ENCODE peak calls at places on chromosomes 12 and 14, in ten cellular contexts. S, Q, H, G, J, I, Z, D, L and E are unnamed samples.

GRCh38 chr12:94725375-94726168 is 75.2 kb upstream of the TMCC3 start:
- DNase-seq in G (peak), D (peak), L (no peak), Q (no peak), I (peak), H (peak), S (no peak), Z (no peak), J (no peak), E (no peak)

GRCh38 chr14:63901434-63902085 is 48.8 kb downstream of the SYNE2 start:
- DNase-seq in L (no peak), Z (no peak), G (peak), S (no peak), I (no peak), D (no peak), J (no peak), Q (no peak), H (peak), E (no peak)

GRCh38 chr12:27521066-27521465 is 2.9 kb upstream of the PPFIBP1 start:
- DNase-seq in G (peak), L (no peak), Z (peak), S (no peak), J (no peak), H (peak), I (no peak), D (no peak), Q (no peak), E (peak)

GRCh38 chr12:64937466-64937865 is 113.0 kb downstream of the TBC1D30 start:
- DNase-seq in D (no peak), J (no peak), S (no peak), I (no peak), H (no peak), Q (no peak), Z (no peak), L (no peak), G (no peak), E (no peak)

GRCh38 chr12:87363497-87364084 is 665.6 kb downstream of the C12orf50 start:
- DNase-seq in Z (no peak), S (no peak), J (no peak), D (no peak), G (no peak), I (no peak), Q (no peak), L (no peak), H (no peak), E (no peak)

GRCh38 chr14:35944847-35945246 is 118.7 kb downstream of the BRMS1L start:
- DNase-seq in D (peak), J (no peak), S (no peak), L (no peak), H (no peak), G (no peak), Z (no peak), Q (no peak), I (peak), E (no peak)

GRCh38 chr12:57526477-57527126 is 4.0 kb downstream of the MBD6 start:
- DNase-seq in S (no peak), H (no peak), Z (no peak), J (no peak), Q (no peak), D (no peak), G (no peak), L (no peak), I (no peak), E (no peak)

GRCh38 chr14:95294834-95295599 is 24.7 kb downstream of the CLMN start:
- DNase-seq in G (peak), I (no peak), H (peak), S (no peak), Q (peak), Z (no peak), L (no peak), J (no peak), D (no peak), E (peak)

GRCh38 chr14:51652168-51653095 is 722 bp downstream of the FRMD6 start:
- DNase-seq in J (no peak), Q (no peak), G (peak), Z (peak), H (no peak), D (peak), L (peak), S (no peak), I (no peak), E (no peak)

GRCh38 chr12:71567562-71567961 is 96.1 kb downstream of the ZFC3H1 start:
- DNase-seq in S (no peak), G (peak), I (peak), L (no peak), Q (no peak), J (no peak), H (no peak), D (no peak), Z (no peak), E (no peak)

GRCh38 chr12:27575780-27576154 is 51.8 kb downstream of the PPFIBP1 start:
- DNase-seq in D (no peak), I (no peak), L (no peak), S (no peak), H (no peak), J (no peak), G (no peak), Z (no peak), Q (no peak), E (no peak)

GRCh38 chr12:47247418-47247817 is 167.7 kb upstream of the AMIGO2 start:
- DNase-seq in Q (no peak), S (no peak), H (no peak), Z (peak), L (no peak), G (no peak), J (no peak), D (no peak), I (no peak), E (no peak)

GRCh38 chr14:69979882-69980281 is 100.7 kb downstream of the SMOC1 start:
- DNase-seq in L (no peak), S (no peak), I (no peak), Z (no peak), J (no peak), H (no peak), D (no peak), G (no peak), Q (no peak), E (no peak)

GRCh38 chr12:53737494-53737808 is 10.2 kb upstream of the CALCOCO1 start:
- DNase-seq in L (no peak), H (no peak), G (no peak), I (no peak), Z (no peak), Q (no peak), D (no peak), J (no peak), S (no peak), E (no peak)

GRCh38 chr12:5014269-5014668 is 29.4 kb upstream of the KCNA5 start:
- DNase-seq in L (no peak), I (no peak), J (no peak), D (no peak), Q (no peak), S (no peak), Z (no peak), G (peak), H (peak), E (no peak)

GRCh38 chr12:120126635-120127005 is 10.1 kb upstream of the RAB35 start:
- DNase-seq in L (no peak), H (peak), D (no peak), G (peak), J (no peak), Q (no peak), S (no peak), I (no peak), Z (peak), E (no peak)

GRCh38 chr12:66405395-66405794 is 103.1 kb downstream of the HELB start:
- DNase-seq in I (no peak), G (peak), L (no peak), D (no peak), S (no peak), J (no peak), H (peak), Q (no peak), Z (no peak), E (no peak)

GRCh38 chr14:51386411-51386810 is 146.4 kb downstream of the TMX1 start:
- DNase-seq in H (no peak), D (no peak), J (no peak), I (no peak), S (no peak), G (no peak), Q (no peak), Z (no peak), L (no peak), E (no peak)

GRCh38 chr14:99624971-99625370 is 20.0 kb upstream of the HHIPL1 start:
- DNase-seq in I (no peak), H (no peak), Z (peak), G (no peak), S (no peak), L (no peak), D (no peak), J (no peak), Q (no peak), E (no peak)

GRCh38 chr12:79378496-79378895 is 312.3 kb downstream of the PAWR start:
- DNase-seq in D (no peak), H (no peak), L (no peak), I (no peak), S (no peak), Z (no peak), Q (no peak), J (no peak), G (peak), E (no peak)

GRCh38 chr14:105944632-105945610 is 418.5 kb downstream of the TMEM121 start:
- DNase-seq in S (no peak), L (peak), G (peak), Q (no peak), Z (peak), H (no peak), I (no peak), D (peak), J (no peak), E (peak)

GRCh38 chr12:128810182-128811127 is 13.3 kb downstream of the SLC15A4 start:
- DNase-seq in J (no peak), D (no peak), S (no peak), I (no peak), Z (no peak), H (no peak), Q (no peak), G (peak), L (no peak), E (no peak)

GRCh38 chr14:49997991-49998390 is 105.1 kb downstream of the ARF6 start:
- DNase-seq in J (no peak), Z (no peak), Q (no peak), S (no peak), L (no peak), H (no peak), G (no peak), D (no peak), I (no peak), E (no peak)

GRCh38 chr14:33916663-33917565 is 34.0 kb downstream of the EGLN3 start:
- DNase-seq in H (peak), L (no peak), J (no peak), S (no peak), G (peak), Q (no peak), I (no peak), Z (no peak), D (no peak), E (peak)

GRCh38 chr12:16307843-16308475 is 30.5 kb upstream of the SLC15A5 start:
- DNase-seq in L (no peak), G (no peak), Q (no peak), Z (no peak), J (no peak), D (no peak), S (no peak), I (no peak), H (no peak), E (no peak)

GRCh38 chr12:107992870-107993451 is 136.1 kb upstream of the WSCD2 start:
- DNase-seq in J (no peak), S (no peak), H (peak), G (peak), Z (peak), I (peak), Q (peak), L (no peak), D (peak), E (peak)

GRCh38 chr14:58637391-58638230 is at the start of gene DACT1:
- DNase-seq in I (peak), L (no peak), G (peak), D (no peak), Z (peak), J (no peak), H (peak), Q (no peak), S (no peak), E (no peak)

GRCh38 chr12:124660846-124661245 is 93.4 kb upstream of the NCOR2 start:
- DNase-seq in H (no peak), D (no peak), L (no peak), J (no peak), Q (no peak), S (no peak), Z (no peak), G (no peak), I (no peak), E (no peak)

GRCh38 chr14:100403802-100404201 is 80.7 kb downstream of the SLC25A47 start:
- DNase-seq in D (no peak), G (no peak), Q (no peak), S (no peak), H (no peak), L (no peak), J (no peak), Z (no peak), I (no peak), E (no peak)

GRCh38 chr14:24207104-24207543 is 1.6 kb downstream of the TSSK4 start:
- DNase-seq in I (no peak), S (no peak), Z (no peak), D (no peak), Q (no peak), H (no peak), L (no peak), J (no peak), G (no peak), E (no peak)

GRCh38 chr12:125017801-125018200 is 24.4 kb downstream of the BRI3BP start:
- DNase-seq in I (no peak), D (no peak), Q (no peak), G (no peak), J (no peak), S (no peak), L (no peak), Z (no peak), H (no peak), E (no peak)

GRCh38 chr12:106291342-106291741 is 11.2 kb upstream of the TCP11L2 start:
- DNase-seq in Q (no peak), S (no peak), H (peak), J (peak), Z (no peak), I (no peak), G (no peak), D (peak), L (no peak), E (peak)

GRCh38 chr14:95507174-95507573 is 9.3 kb downstream of the SYNE3 start:
- DNase-seq in S (no peak), Z (peak), I (peak), H (peak), G (peak), Q (peak), J (no peak), D (no peak), L (no peak), E (no peak)